ENCODE peak calls at places on chromosomes 16 and 17, in four cellular contexts. V, A, L and B are unnamed samples.

GRCh38 chr17:80724723-80725388 is 180.2 kb downstream of the RPTOR start:
- DNase-seq in V (peak; percentile 31), A (no peak), L (no peak), B (peak; percentile 78)

GRCh38 chr17:70074991-70075390 is at the start of gene KCNJ16:
- DNase-seq in V (peak; percentile 25), A (peak; percentile 85), L (peak; percentile 73), B (no peak)

GRCh38 chr17:17028059-17028877 is 14.0 kb upstream of the MPRIP start:
- DNase-seq in V (peak; percentile 99), A (peak; percentile 72), L (peak; percentile 92), B (peak; percentile 96)

GRCh38 chr16:5176505-5176904 is 78.9 kb upstream of the EEF2KMT start:
- DNase-seq in V (no peak), A (no peak), L (no peak), B (no peak)

GRCh38 chr16:23296994-23297393 is 5.1 kb upstream of the SCNN1B start:
- DNase-seq in V (peak; percentile 43), A (peak; percentile 41), L (peak; percentile 34), B (peak; percentile 52)

GRCh38 chr16:56950881-56951771 is 10.6 kb upstream of the CETP start:
- DNase-seq in V (peak; percentile 60), A (peak; percentile 81), L (peak; percentile 70), B (peak; percentile 59)

GRCh38 chr17:82397449-82398335 is 20.5 kb upstream of the HEXD start:
- DNase-seq in V (no peak), A (no peak), L (no peak), B (no peak)

GRCh38 chr16:12267491-12267890 is 291.0 kb downstream of the SNX29 start:
- DNase-seq in V (no peak), A (no peak), L (no peak), B (no peak)

GRCh38 chr17:64938925-64939474 is 19.7 kb upstream of the LRRC37A3 start:
- DNase-seq in V (peak; percentile 54), A (peak; percentile 51), L (peak; percentile 64), B (no peak)

GRCh38 chr17:74571894-74572293 is 4.6 kb upstream of the CD300H start:
- DNase-seq in V (no peak), A (no peak), L (no peak), B (no peak)

GRCh38 chr17:55274371-55275255 is 9.9 kb downstream of the HLF start:
- DNase-seq in V (no peak), A (no peak), L (no peak), B (no peak)

GRCh38 chr16:50631249-50631984 is 49.7 kb downstream of the SNX20 start:
- DNase-seq in V (no peak), A (no peak), L (no peak), B (no peak)

GRCh38 chr16:4064950-4065352 is 51.3 kb downstream of the ADCY9 start:
- DNase-seq in V (no peak), A (no peak), L (no peak), B (no peak)

GRCh38 chr17:72474740-72475477 is 354.1 kb downstream of the SOX9 start:
- DNase-seq in V (no peak), A (peak; percentile 81), L (peak; percentile 52), B (no peak)

GRCh38 chr17:33895491-33895890 is 359.6 kb upstream of the CCL2 start:
- DNase-seq in V (no peak), A (no peak), L (no peak), B (no peak)

GRCh38 chr17:41656249-41657023 is 32.1 kb upstream of the KRT17 start:
- DNase-seq in V (no peak), A (no peak), L (no peak), B (no peak)

GRCh38 chr17:47739150-47739549 is 6.1 kb downstream of the TBX21 start:
- DNase-seq in V (no peak), A (no peak), L (peak; percentile 17), B (no peak)

GRCh38 chr16:25020112-25020591 is 5.0 kb upstream of the ARHGAP17 start:
- DNase-seq in V (no peak), A (no peak), L (no peak), B (no peak)

GRCh38 chr16:4574919-4575705 is 19.0 kb downstream of the C16orf96 start:
- DNase-seq in V (no peak), A (peak; percentile 90), L (peak; percentile 87), B (no peak)

GRCh38 chr17:52064791-52065211 is 93.7 kb downstream of the CA10 start:
- DNase-seq in V (no peak), A (no peak), L (no peak), B (peak; percentile 15)

GRCh38 chr17:15348030-15348429 is 6.6 kb upstream of the TEKT3 start:
- DNase-seq in V (no peak), A (no peak), L (no peak), B (no peak)

GRCh38 chr17:61759362-61759761 is 104.0 kb downstream of the BRIP1 start:
- DNase-seq in V (no peak), A (no peak), L (no peak), B (no peak)

GRCh38 chr17:82330322-82331239 is 3.0 kb downstream of the SECTM1 start:
- DNase-seq in V (no peak), A (no peak), L (no peak), B (peak; percentile 70)

GRCh38 chr16:76311260-76311659 is 34.1 kb downstream of the CNTNAP4 start:
- DNase-seq in V (no peak), A (no peak), L (no peak), B (no peak)

GRCh38 chr16:10240854-10241613 is 58.8 kb upstream of the GRIN2A start:
- DNase-seq in V (no peak), A (no peak), L (no peak), B (no peak)

GRCh38 chr16:22023505-22023904 is 15.6 kb downstream of the MOSMO start:
- DNase-seq in V (no peak), A (no peak), L (no peak), B (no peak)

GRCh38 chr17:28228109-28228840 is 90.7 kb upstream of the TMEM97 start:
- DNase-seq in V (peak; percentile 55), A (no peak), L (no peak), B (no peak)

GRCh38 chr16:85592700-85593502 is 20.2 kb upstream of the GSE1 start:
- DNase-seq in V (no peak), A (no peak), L (no peak), B (no peak)

GRCh38 chr17:44122825-44123355 is 551 bp downstream of the HDAC5 start:
- DNase-seq in V (no peak), A (no peak), L (no peak), B (no peak)

GRCh38 chr17:80175411-80175810 is 5.6 kb downstream of the CARD14 start:
- DNase-seq in V (peak; percentile 54), A (no peak), L (peak; percentile 35), B (no peak)

GRCh38 chr17:79005063-79005861 is 4.3 kb downstream of the CANT1 start:
- DNase-seq in V (no peak), A (peak; percentile 86), L (peak; percentile 74), B (no peak)
- TF ChIP-seq POLR2A in V (no peak), A (peak; percentile 26), L (no peak), B (no peak)

GRCh38 chr16:63467513-63467912 is 1431.3 kb upstream of the CDH8 start:
- DNase-seq in V (no peak), A (no peak), L (no peak), B (no peak)
- TF ChIP-seq POLR2A in V (no peak), A (no peak), L (no peak), B (no peak)

GRCh38 chr17:9998060-9998459 is 93.0 kb upstream of the RCVRN start:
- DNase-seq in V (no peak), A (no peak), L (no peak), B (no peak)

GRCh38 chr17:10003705-10004104 is 98.6 kb upstream of the RCVRN start:
- DNase-seq in V (no peak), A (no peak), L (no peak), B (no peak)

GRCh38 chr17:10001296-10001904 is 96.3 kb upstream of the RCVRN start:
- DNase-seq in V (no peak), A (no peak), L (no peak), B (no peak)

GRCh38 chr17:9994761-9995160 is 89.7 kb upstream of the RCVRN start:
- DNase-seq in V (no peak), A (no peak), L (no peak), B (no peak)

GRCh38 chr17:9999948-10000695 is 95.1 kb upstream of the RCVRN start:
- DNase-seq in V (no peak), A (no peak), L (no peak), B (no peak)
- TF ChIP-seq POLR2A in V (no peak), A (no peak), L (no peak), B (no peak)

DNA sequence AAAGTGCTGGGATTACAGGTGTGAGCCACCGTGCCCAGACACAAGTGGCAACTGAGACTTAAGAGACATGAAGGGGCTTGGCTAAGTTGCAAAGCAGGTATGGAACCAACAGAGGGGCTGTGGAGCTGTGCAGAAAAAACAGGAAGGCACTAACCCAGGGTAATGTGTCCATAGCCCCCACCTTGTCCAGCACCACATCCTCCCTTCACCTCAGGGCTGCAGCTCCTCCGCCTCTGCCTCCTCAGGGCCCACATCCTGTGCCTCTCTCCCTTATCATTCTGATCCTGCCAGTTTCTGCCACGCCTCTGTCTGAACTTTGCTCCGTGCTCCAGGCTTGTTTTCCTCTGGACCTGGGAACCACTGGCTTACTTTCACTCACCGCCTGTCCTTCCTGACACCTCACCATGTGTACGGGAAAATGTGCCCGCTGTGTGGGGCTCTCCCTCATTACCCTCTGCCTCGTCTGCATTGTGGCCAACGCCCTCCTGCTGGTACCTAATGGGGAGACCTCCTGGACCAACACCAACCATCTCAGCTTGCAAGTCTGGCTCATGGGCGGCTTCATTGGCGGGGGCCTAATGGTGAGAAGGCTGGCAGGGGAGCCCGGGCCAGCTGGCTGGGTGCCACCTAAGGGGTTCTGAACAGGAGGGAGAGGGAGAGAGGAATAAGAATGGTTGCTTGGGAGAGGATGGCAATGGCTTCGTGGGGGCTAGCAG is at the start of gene TM4SF5:
- DNase-seq in V (no peak), A (peak; percentile 64), L (peak; percentile 76), B (peak; percentile 28)
- TF ChIP-seq POLR2A in V (no peak), A (no peak), L (no peak), B (no peak)

DNA sequence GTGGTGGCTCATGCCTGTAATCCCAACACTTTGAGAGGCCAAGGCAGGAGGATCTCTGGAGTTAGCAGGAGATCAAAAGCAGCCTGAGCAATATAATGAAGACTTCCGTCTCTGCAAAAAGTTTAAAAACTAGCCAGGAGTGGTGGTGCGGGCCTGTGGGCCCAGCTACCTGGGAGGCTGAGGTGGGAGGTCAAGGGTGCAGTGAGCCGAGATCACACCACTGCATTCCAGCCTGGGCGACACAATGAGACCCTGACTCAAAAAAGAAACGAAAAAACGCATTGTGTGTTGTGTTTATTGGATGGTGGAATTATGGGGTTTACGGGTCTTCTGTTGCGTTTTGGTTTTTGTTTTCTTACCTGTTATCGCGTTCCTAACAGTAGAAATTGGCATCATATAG is 863 bp upstream of the DDX19A start:
- DNase-seq in V (no peak), A (no peak), L (no peak), B (no peak)
- TF ChIP-seq POLR2A in V (no peak), A (no peak), L (no peak), B (no peak)